ENCODE peak calls at places on chromosome 17, in eight cellular contexts. T is skeletal muscle cell; U is CD8-positive, alpha-beta memory T cell; I is heart left ventricle; B is naive thymus-derived CD4-positive, alpha-beta T cell; Y is NB4; C is cardiac muscle cell; D is lung. W is an unnamed sample.

GRCh38 chr17:45940293-45940692 is 45.9 kb downstream of the MAPT start:
- DNase-seq in I (no peak), Y (no peak), U (no peak), C (no peak), B (no peak), D (no peak), T (no peak), W (no peak)

GRCh38 chr17:38509008-38509771 is 80.9 kb downstream of the ARHGAP23 start:
- DNase-seq in T (peak; percentile 67), I (peak; percentile 79), C (peak; percentile 88), U (peak; percentile 47), D (peak; percentile 56), Y (peak; percentile 34), B (peak; percentile 73), W (peak; percentile 81)

GRCh38 chr17:57338257-57338919 is 82.1 kb downstream of the MSI2 start:
- DNase-seq in B (no peak), U (no peak), C (no peak), I (no peak), D (no peak), T (no peak), Y (peak; percentile 94), W (no peak)

GRCh38 chr17:39761861-39762496 is 24.2 kb downstream of the GRB7 start:
- DNase-seq in B (no peak), U (no peak), D (no peak), C (no peak), I (no peak), T (no peak), Y (no peak), W (no peak)

GRCh38 chr17:76681222-76682137 is 29.3 kb downstream of the MXRA7 start:
- DNase-seq in U (peak; percentile 57), C (peak; percentile 77), Y (peak; percentile 80), I (peak; percentile 73), D (peak; percentile 61), T (no peak), B (peak; percentile 59), W (peak; percentile 69)

GRCh38 chr17:59329558-59330313 is 1.7 kb upstream of the YPEL2 start:
- DNase-seq in C (peak; percentile 83), I (no peak), B (peak; percentile 42), Y (peak; percentile 93), D (peak; percentile 53), U (peak; percentile 31), T (peak; percentile 43), W (peak; percentile 64)

GRCh38 chr17:72591500-72592241 is 470.9 kb downstream of the SOX9 start:
- DNase-seq in U (no peak), D (no peak), B (peak; percentile 42), T (no peak), Y (no peak), I (no peak), C (peak; percentile 34), W (no peak)

GRCh38 chr17:29617481-29618271 is 5.0 kb downstream of the CORO6 start:
- DNase-seq in T (no peak), D (peak; percentile 80), U (peak; percentile 84), Y (peak; percentile 93), I (peak; percentile 93), C (peak; percentile 65), B (peak; percentile 91), W (peak; percentile 78)

GRCh38 chr17:1762906-1763829 is 1.3 kb downstream of the SERPINF1 start:
- DNase-seq in D (no peak), I (no peak), C (no peak), B (no peak), T (peak; percentile 52), U (no peak), Y (peak; percentile 62), W (no peak)

GRCh38 chr17:42187833-42188232 is 2.6 kb upstream of the HCRT start:
- DNase-seq in Y (no peak), U (no peak), C (no peak), I (no peak), T (no peak), D (no peak), B (no peak), W (no peak)

GRCh38 chr17:68910789-68911431 is 44.3 kb downstream of the ABCA8 start:
- DNase-seq in U (no peak), B (no peak), I (no peak), C (no peak), T (no peak), D (no peak), Y (no peak), W (no peak)

GRCh38 chr17:31522284-31522931 is 130.9 kb downstream of the RAB11FIP4 start:
- DNase-seq in B (no peak), U (no peak), Y (no peak), T (no peak), D (no peak), C (no peak), I (no peak), W (no peak)

GRCh38 chr17:27492470-27492869 is 36.2 kb downstream of the KSR1 start:
- DNase-seq in U (no peak), C (no peak), T (no peak), Y (no peak), B (no peak), I (no peak), D (no peak), W (no peak)

GRCh38 chr17:21523482-21524210 is 147.5 kb downstream of the KCNJ12 start:
- DNase-seq in C (peak; percentile 12), U (no peak), B (no peak), Y (no peak), I (no peak), T (no peak), D (no peak), W (no peak)

GRCh38 chr17:73695035-73695738 is 50.9 kb upstream of the SDK2 start:
- DNase-seq in T (no peak), C (no peak), U (no peak), B (no peak), D (no peak), Y (peak; percentile 44), I (no peak), W (no peak)

GRCh38 chr17:43578699-43579569 is 32.8 kb upstream of the ETV4 start:
- DNase-seq in Y (no peak), U (peak; percentile 1), I (no peak), D (no peak), T (no peak), C (no peak), B (peak; percentile 47), W (no peak)

GRCh38 chr17:27379863-27380533 is 76.2 kb upstream of the KSR1 start:
- DNase-seq in T (no peak), I (peak; percentile 89), D (peak; percentile 58), C (no peak), U (no peak), B (no peak), Y (no peak), W (peak; percentile 49)

GRCh38 chr17:19724501-19725420 is 8.4 kb upstream of the SLC47A2 start:
- DNase-seq in U (peak; percentile 18), I (peak; percentile 87), D (peak; percentile 47), Y (peak; percentile 49), C (no peak), B (peak; percentile 30), T (no peak), W (peak; percentile 69)

GRCh38 chr17:28347261-28347891 is 10.0 kb downstream of the POLDIP2 start:
- DNase-seq in U (no peak), I (no peak), C (no peak), Y (no peak), B (no peak), T (peak; percentile 65), D (no peak), W (no peak)

GRCh38 chr17:40541873-40542561 is 23.3 kb downstream of the CCR7 start:
- DNase-seq in Y (no peak), C (no peak), T (no peak), I (peak; percentile 79), U (no peak), B (no peak), D (no peak), W (peak; percentile 48)

GRCh38 chr17:16131593-16131992 is 83.7 kb downstream of the NCOR1 start:
- DNase-seq in Y (no peak), I (no peak), D (no peak), C (no peak), T (no peak), U (no peak), B (no peak), W (no peak)

GRCh38 chr17:76265624-76266243 is 586 bp downstream of the UBALD2 start:
- DNase-seq in C (peak; percentile 80), Y (peak; percentile 63), U (peak; percentile 46), B (peak; percentile 61), D (peak; percentile 67), I (peak; percentile 86), T (no peak), W (peak; percentile 92)

GRCh38 chr17:32253117-32253611 is 12.5 kb upstream of the RHBDL3 start:
- DNase-seq in T (peak; percentile 14), D (peak; percentile 77), B (peak; percentile 75), C (peak; percentile 84), Y (peak; percentile 81), U (peak; percentile 34), I (peak; percentile 85), W (peak; percentile 67)

GRCh38 chr17:81961087-81961514 is at the start of gene NOTUM:
- DNase-seq in C (peak; percentile 52), B (no peak), Y (peak; percentile 56), U (no peak), T (no peak), I (no peak), D (no peak), W (no peak)
- H3K4me3 ChIP-seq in C (peak within 1 kb of the TSS; percentile 30), B (no peak within 1 kb of the TSS), Y (no peak within 1 kb of the TSS), U (no peak within 1 kb of the TSS), T (peak within 1 kb of the TSS; percentile 27), I (peak within 1 kb of the TSS; percentile 55), D (peak within 1 kb of the TSS; percentile 9), W (peak within 1 kb of the TSS; percentile 36)

GRCh38 chr17:36507266-36507665 is 20.8 kb downstream of the ZNHIT3 start:
- DNase-seq in C (no peak), Y (no peak), B (no peak), U (no peak), I (no peak), D (no peak), T (no peak), W (no peak)
- H3K4me3 ChIP-seq in C (no peak overlapping the region), Y (no peak overlapping the region), B (no peak overlapping the region), U (no peak overlapping the region), I (no peak overlapping the region), D (no peak overlapping the region), T (no peak overlapping the region), W (no peak overlapping the region)

DNA sequence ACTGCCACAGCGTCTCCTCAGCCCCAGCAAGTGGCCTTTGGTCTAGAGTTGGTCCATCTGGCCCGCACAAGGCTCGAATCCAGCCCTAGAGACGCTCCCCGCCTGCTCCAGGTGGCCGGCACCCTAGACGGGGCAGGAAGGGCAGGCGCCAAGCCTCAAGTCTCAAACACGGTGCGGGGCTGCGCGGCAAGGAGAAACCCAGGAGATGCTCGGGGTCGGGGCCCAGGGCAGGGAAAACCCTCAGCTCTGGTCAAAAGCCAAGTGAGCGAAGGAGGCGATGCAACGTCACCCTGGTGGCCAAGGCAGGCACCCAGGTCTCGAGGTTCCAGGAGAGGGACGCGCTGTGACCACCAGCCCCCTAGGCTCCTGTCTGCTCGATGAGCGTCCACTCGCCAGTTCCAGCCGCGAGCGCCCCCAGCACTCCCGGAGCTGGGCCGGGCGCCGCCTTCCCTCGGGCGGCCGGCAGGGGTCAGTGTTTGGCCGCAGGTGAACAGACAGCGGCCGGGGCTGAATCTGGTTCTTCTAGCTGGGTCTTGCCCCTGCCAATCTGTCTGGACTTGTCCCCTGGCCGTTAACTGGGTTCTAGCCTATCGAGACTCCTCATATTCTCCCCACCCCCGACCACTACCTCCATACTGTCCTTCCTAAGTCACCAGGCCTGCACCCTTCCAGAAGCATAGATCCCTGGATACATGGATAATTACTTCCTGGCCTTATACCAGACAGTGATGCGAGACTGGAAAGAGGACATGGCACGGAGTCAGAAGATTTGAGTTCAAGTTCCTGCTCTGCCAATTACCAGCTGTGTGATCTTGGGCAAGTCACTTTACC is 44.0 kb downstream of the PRAC1 start:
- DNase-seq in D (peak; percentile 49), Y (peak; percentile 70), C (peak; percentile 80), I (peak; percentile 80), T (no peak), B (peak; percentile 80), U (peak; percentile 57), W (peak; percentile 36)
- H3K4me3 ChIP-seq in D (no peak overlapping the region), Y (no peak overlapping the region), C (no peak overlapping the region), I (no peak overlapping the region), T (no peak overlapping the region), B (no peak overlapping the region), U (no peak overlapping the region), W (peak overlapping the region; percentile 2)

GRCh38 chr17:74760404-74761105 is 12.1 kb downstream of the NHERF1 start:
- DNase-seq in C (peak; percentile 50), U (no peak), Y (peak; percentile 45), D (no peak), T (no peak), I (no peak), B (no peak), W (no peak)
- H3K4me3 ChIP-seq in C (no peak overlapping the region), U (no peak overlapping the region), Y (no peak overlapping the region), D (no peak overlapping the region), T (no peak overlapping the region), I (no peak overlapping the region), B (peak overlapping the region; percentile 60), W (no peak overlapping the region)